ENCODE peak calls at places on chromosomes 11 and 22, in four cellular contexts. One of them, this sample, is unnamed.

GRCh38 chr22:48089601-48090331 is 1327.3 kb downstream of the TBC1D22A start:
- DNase-seq in stimulated activated CD8-positive, alpha-beta memory T cell treated with anti-CD3 and anti-CD28 coated beads, Interleukin-15, amount 100 ng/mL, for 24 hours: no peak
- DNase-seq in astrocyte of the hippocampus: peak
- DNase-seq in HTR-8/SVneo: peak
- DNase-seq in this sample: peak

GRCh38 chr22:37356922-37357321 is 70.4 kb downstream of the ELFN2 start:
- DNase-seq in HTR-8/SVneo: no peak
- DNase-seq in astrocyte of the hippocampus: no peak
- DNase-seq in stimulated activated CD8-positive, alpha-beta memory T cell treated with anti-CD3 and anti-CD28 coated beads, Interleukin-15, amount 100 ng/mL, for 24 hours: no peak
- DNase-seq in this sample: no peak

GRCh38 chr11:92627615-92628201 is 341.7 kb upstream of the MTNR1B start:
- DNase-seq in stimulated activated CD8-positive, alpha-beta memory T cell treated with anti-CD3 and anti-CD28 coated beads, Interleukin-15, amount 100 ng/mL, for 24 hours: no peak
- DNase-seq in astrocyte of the hippocampus: peak
- DNase-seq in HTR-8/SVneo: no peak
- DNase-seq in this sample: no peak

GRCh38 chr22:48396785-48397530 is 1430.7 kb downstream of the BRD1 start:
- DNase-seq in stimulated activated CD8-positive, alpha-beta memory T cell treated with anti-CD3 and anti-CD28 coated beads, Interleukin-15, amount 100 ng/mL, for 24 hours: no peak
- DNase-seq in astrocyte of the hippocampus: no peak
- DNase-seq in HTR-8/SVneo: no peak
- DNase-seq in this sample: no peak

GRCh38 chr11:107139396-107139795 is 121.1 kb upstream of the GUCY1A2 start:
- DNase-seq in stimulated activated CD8-positive, alpha-beta memory T cell treated with anti-CD3 and anti-CD28 coated beads, Interleukin-15, amount 100 ng/mL, for 24 hours: no peak
- DNase-seq in HTR-8/SVneo: no peak
- DNase-seq in astrocyte of the hippocampus: no peak
- DNase-seq in this sample: no peak

GRCh38 chr11:131674051-131674755 is 303.8 kb downstream of the NTM start:
- DNase-seq in astrocyte of the hippocampus: peak
- DNase-seq in stimulated activated CD8-positive, alpha-beta memory T cell treated with anti-CD3 and anti-CD28 coated beads, Interleukin-15, amount 100 ng/mL, for 24 hours: peak
- DNase-seq in HTR-8/SVneo: peak
- DNase-seq in this sample: no peak

GRCh38 chr22:26585104-26585790 is 4.7 kb downstream of the TPST2 start:
- DNase-seq in stimulated activated CD8-positive, alpha-beta memory T cell treated with anti-CD3 and anti-CD28 coated beads, Interleukin-15, amount 100 ng/mL, for 24 hours: no peak
- DNase-seq in HTR-8/SVneo: peak
- DNase-seq in astrocyte of the hippocampus: peak
- DNase-seq in this sample: no peak

GRCh38 chr11:103384652-103385051 is 275.4 kb downstream of the DYNC2H1 start:
- DNase-seq in stimulated activated CD8-positive, alpha-beta memory T cell treated with anti-CD3 and anti-CD28 coated beads, Interleukin-15, amount 100 ng/mL, for 24 hours: no peak
- DNase-seq in HTR-8/SVneo: no peak
- DNase-seq in astrocyte of the hippocampus: no peak
- DNase-seq in this sample: no peak

GRCh38 chr11:3947084-3947483 is 91.6 kb downstream of the STIM1 start:
- DNase-seq in stimulated activated CD8-positive, alpha-beta memory T cell treated with anti-CD3 and anti-CD28 coated beads, Interleukin-15, amount 100 ng/mL, for 24 hours: no peak
- DNase-seq in HTR-8/SVneo: no peak
- DNase-seq in astrocyte of the hippocampus: no peak
- DNase-seq in this sample: no peak

GRCh38 chr11:110173775-110174644 is 80.8 kb downstream of the ZC3H12C start:
- DNase-seq in astrocyte of the hippocampus: peak
- DNase-seq in HTR-8/SVneo: peak
- DNase-seq in stimulated activated CD8-positive, alpha-beta memory T cell treated with anti-CD3 and anti-CD28 coated beads, Interleukin-15, amount 100 ng/mL, for 24 hours: peak
- DNase-seq in this sample: no peak

GRCh38 chr22:16845465-16845864 is 20.3 kb upstream of the XKR3 start:
- DNase-seq in stimulated activated CD8-positive, alpha-beta memory T cell treated with anti-CD3 and anti-CD28 coated beads, Interleukin-15, amount 100 ng/mL, for 24 hours: no peak
- DNase-seq in HTR-8/SVneo: no peak
- DNase-seq in astrocyte of the hippocampus: no peak
- DNase-seq in this sample: no peak

GRCh38 chr11:112555491-112556364 is 295.1 kb upstream of the PLET1 start:
- DNase-seq in HTR-8/SVneo: peak
- DNase-seq in astrocyte of the hippocampus: peak
- DNase-seq in stimulated activated CD8-positive, alpha-beta memory T cell treated with anti-CD3 and anti-CD28 coated beads, Interleukin-15, amount 100 ng/mL, for 24 hours: peak
- DNase-seq in this sample: no peak

GRCh38 chr22:48171294-48171693 is 1408.8 kb downstream of the TBC1D22A start:
- DNase-seq in stimulated activated CD8-positive, alpha-beta memory T cell treated with anti-CD3 and anti-CD28 coated beads, Interleukin-15, amount 100 ng/mL, for 24 hours: no peak
- DNase-seq in HTR-8/SVneo: no peak
- DNase-seq in astrocyte of the hippocampus: no peak
- DNase-seq in this sample: no peak

GRCh38 chr11:78274739-78275138 is 86.0 kb downstream of the USP35 start:
- DNase-seq in stimulated activated CD8-positive, alpha-beta memory T cell treated with anti-CD3 and anti-CD28 coated beads, Interleukin-15, amount 100 ng/mL, for 24 hours: no peak
- DNase-seq in HTR-8/SVneo: no peak
- DNase-seq in astrocyte of the hippocampus: no peak
- DNase-seq in this sample: no peak

GRCh38 chr11:95501761-95502266 is 270.8 kb upstream of the SESN3 start:
- DNase-seq in stimulated activated CD8-positive, alpha-beta memory T cell treated with anti-CD3 and anti-CD28 coated beads, Interleukin-15, amount 100 ng/mL, for 24 hours: no peak
- DNase-seq in HTR-8/SVneo: no peak
- DNase-seq in astrocyte of the hippocampus: no peak
- DNase-seq in this sample: no peak

GRCh38 chr11:8803973-8804372 is 107.0 kb upstream of the AKIP1 start:
- DNase-seq in astrocyte of the hippocampus: no peak
- DNase-seq in stimulated activated CD8-positive, alpha-beta memory T cell treated with anti-CD3 and anti-CD28 coated beads, Interleukin-15, amount 100 ng/mL, for 24 hours: no peak
- DNase-seq in HTR-8/SVneo: no peak
- DNase-seq in this sample: no peak

GRCh38 chr11:114080219-114080618 is 20.7 kb downstream of the ZBTB16 start:
- DNase-seq in astrocyte of the hippocampus: peak
- DNase-seq in stimulated activated CD8-positive, alpha-beta memory T cell treated with anti-CD3 and anti-CD28 coated beads, Interleukin-15, amount 100 ng/mL, for 24 hours: no peak
- DNase-seq in HTR-8/SVneo: no peak
- DNase-seq in this sample: peak

GRCh38 chr11:109697140-109697843 is 275.3 kb downstream of the C11orf87 start:
- DNase-seq in stimulated activated CD8-positive, alpha-beta memory T cell treated with anti-CD3 and anti-CD28 coated beads, Interleukin-15, amount 100 ng/mL, for 24 hours: no peak
- DNase-seq in astrocyte of the hippocampus: peak
- DNase-seq in HTR-8/SVneo: peak
- DNase-seq in this sample: peak

GRCh38 chr11:64056213-64056785 is 20.6 kb downstream of the FLRT1 start:
- DNase-seq in astrocyte of the hippocampus: no peak
- DNase-seq in HTR-8/SVneo: no peak
- DNase-seq in stimulated activated CD8-positive, alpha-beta memory T cell treated with anti-CD3 and anti-CD28 coated beads, Interleukin-15, amount 100 ng/mL, for 24 hours: no peak
- DNase-seq in this sample: no peak

GRCh38 chr11:105786766-105787165 is 176.9 kb downstream of the GRIA4 start:
- DNase-seq in HTR-8/SVneo: no peak
- DNase-seq in astrocyte of the hippocampus: no peak
- DNase-seq in stimulated activated CD8-positive, alpha-beta memory T cell treated with anti-CD3 and anti-CD28 coated beads, Interleukin-15, amount 100 ng/mL, for 24 hours: no peak
- DNase-seq in this sample: no peak